ENCODE peak calls at places on chromosomes 13 and 19, in five cellular contexts. Y, N, Q, H and R are unnamed samples.

GRCh38 chr13:42039946-42040729 is 8.3 kb upstream of the DGKH start:
- DNase-seq in Y (peak), N (peak), Q (peak), H (peak), R (peak)

GRCh38 chr19:55867101-55867500 is 30.8 kb downstream of the NLRP4 start:
- DNase-seq in Y (no peak), N (no peak), Q (no peak), H (no peak), R (no peak)

GRCh38 chr13:36346222-36347083 is at the start of gene SPART:
- DNase-seq in Y (peak), N (peak), Q (peak), H (peak), R (peak)

GRCh38 chr13:60933638-60934037 is 482.0 kb downstream of the PCDH20 start:
- DNase-seq in Y (no peak), N (no peak), Q (no peak), H (peak), R (no peak)

GRCh38 chr19:19860756-19861390 is 4.8 kb upstream of the ZNF253 start:
- DNase-seq in Y (peak), N (no peak), Q (peak), H (no peak), R (no peak)

GRCh38 chr13:98503175-98504028 is 73.5 kb downstream of the STK24 start:
- DNase-seq in Y (no peak), N (no peak), Q (peak), H (no peak), R (no peak)

GRCh38 chr19:13044160-13044853 is 49.0 kb downstream of the NFIX start:
- DNase-seq in Y (no peak), N (no peak), Q (no peak), H (peak), R (no peak)

GRCh38 chr13:113350065-113350937 is 13.6 kb downstream of the GRTP1 start:
- DNase-seq in Y (peak), N (no peak), Q (no peak), H (no peak), R (no peak)

GRCh38 chr13:21232196-21232595 is 55.7 kb downstream of the MRPL57 start:
- DNase-seq in Y (no peak), N (peak), Q (no peak), H (no peak), R (peak)

GRCh38 chr13:74774252-74774651 is 640.0 kb upstream of the KLF12 start:
- DNase-seq in Y (no peak), N (no peak), Q (no peak), H (peak), R (peak)

GRCh38 chr13:26699197-26699490 is 61.4 kb downstream of the GPR12 start:
- DNase-seq in Y (no peak), N (no peak), Q (no peak), H (no peak), R (no peak)

GRCh38 chr13:71316964-71317363 is 550.0 kb downstream of the DACH1 start:
- DNase-seq in Y (no peak), N (no peak), Q (no peak), H (no peak), R (no peak)

GRCh38 chr19:34362679-34363069 is 2.3 kb upstream of the GPI start:
- DNase-seq in Y (no peak), N (no peak), Q (no peak), H (no peak), R (no peak)

GRCh38 chr19:19782783-19783182 is 38.8 kb downstream of the ZNF506 start:
- DNase-seq in Y (no peak), N (no peak), Q (no peak), H (no peak), R (no peak)

GRCh38 chr19:34732548-34733255 is 1.3 kb upstream of the ZNF181 start:
- DNase-seq in Y (peak), N (no peak), Q (peak), H (no peak), R (no peak)

GRCh38 chr19:55579766-55580621 is 654 bp downstream of the ZNF579 start:
- DNase-seq in Y (peak), N (no peak), Q (peak), H (peak), R (peak)

GRCh38 chr19:10390652-10391286 is 10.4 kb upstream of the TYK2 start:
- DNase-seq in Y (peak), N (peak), Q (peak), H (peak), R (peak)

GRCh38 chr19:45506246-45506990 is 861 bp upstream of the VASP start:
- DNase-seq in Y (peak), N (peak), Q (peak), H (peak), R (peak)

GRCh38 chr13:59722580-59722900 is 441.2 kb downstream of the DIAPH3 start:
- DNase-seq in Y (no peak), N (no peak), Q (no peak), H (no peak), R (no peak)

GRCh38 chr13:46553521-46553885 is 533 bp downstream of the LRCH1 start:
- DNase-seq in Y (peak), N (peak), Q (no peak), H (no peak), R (no peak)

GRCh38 chr13:114315074-114315785 is 927 bp downstream of the CHAMP1 start:
- DNase-seq in Y (no peak), N (no peak), Q (no peak), H (no peak), R (no peak)

GRCh38 chr13:44576396-44577235 is 486 bp upstream of the TSC22D1 start:
- DNase-seq in Y (peak), N (no peak), Q (peak), H (no peak), R (no peak)

GRCh38 chr19:17370026-17370587 is 7.0 kb downstream of the PLVAP start:
- DNase-seq in Y (no peak), N (peak), Q (no peak), H (no peak), R (peak)

GRCh38 chr19:2802826-2803225 is 16.8 kb upstream of the ZNF554 start:
- DNase-seq in Y (no peak), N (no peak), Q (no peak), H (no peak), R (no peak)

GRCh38 chr13:46529509-46529908 is 23.5 kb upstream of the LRCH1 start:
- DNase-seq in Y (no peak), N (no peak), Q (no peak), H (no peak), R (no peak)

GRCh38 chr19:47315125-47315821 is 5.6 kb downstream of the C5AR1 start:
- DNase-seq in Y (no peak), N (peak), Q (peak), H (peak), R (peak)

GRCh38 chr19:16400911-16401675 is 70.7 kb downstream of the EPS15L1 start:
- DNase-seq in Y (no peak), N (no peak), Q (no peak), H (peak), R (peak)

GRCh38 chr19:37243206-37243632 is 25.2 kb downstream of the ZNF383 start:
- DNase-seq in Y (no peak), N (no peak), Q (no peak), H (peak), R (no peak)
- H3K4me3 ChIP-seq in Y (no peak), N (no peak), Q (no peak), H (no peak), R (no peak)

GRCh38 chr13:81927347-81927746 is 1586.4 kb upstream of the SPRY2 start:
- DNase-seq in Y (peak), N (no peak), Q (no peak), H (no peak), R (no peak)
- H3K4me3 ChIP-seq in Y (no peak), N (no peak), Q (no peak), H (no peak), R (no peak)

DNA sequence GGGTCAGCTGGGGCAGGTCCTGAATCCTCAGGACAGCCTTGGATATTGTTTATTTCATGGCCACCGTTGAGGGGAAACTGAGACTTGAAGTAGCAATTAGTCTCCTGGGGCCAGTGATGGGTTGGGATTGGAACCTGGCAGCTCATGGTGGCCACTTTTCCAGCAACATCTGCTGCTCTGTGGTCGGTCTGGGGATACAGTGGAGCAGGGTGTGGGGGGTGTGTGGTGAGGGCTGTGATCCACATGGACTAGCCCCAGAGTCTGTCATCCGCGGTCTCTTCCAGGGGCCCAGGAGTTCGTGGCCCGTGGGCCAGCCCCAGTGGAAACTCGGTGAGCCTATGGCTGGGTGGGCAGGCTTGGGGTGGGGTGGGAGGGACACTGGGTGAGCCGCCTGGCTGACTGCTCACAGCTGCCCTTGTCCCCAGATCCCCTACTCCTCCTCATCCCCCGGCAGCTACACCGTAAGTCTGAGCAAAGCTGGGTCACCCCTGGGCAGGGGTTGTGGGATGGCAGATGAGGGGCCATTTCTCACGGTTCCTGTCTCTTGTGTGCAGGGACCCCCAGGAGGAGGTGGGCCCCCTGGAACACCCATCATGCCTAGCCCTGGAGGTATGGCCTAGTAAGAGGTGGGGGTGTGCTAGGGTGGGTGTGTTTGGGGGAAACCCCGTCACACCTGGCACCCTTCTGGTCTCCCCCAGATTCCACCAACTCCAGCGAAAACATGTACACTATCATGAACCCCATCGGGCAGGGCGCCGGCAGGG is 5.5 kb downstream of the ISYNA1 start:
- DNase-seq in Y (no peak), N (no peak), Q (no peak), H (no peak), R (peak)
- H3K4me3 ChIP-seq in Y (no peak), N (peak), Q (peak), H (no peak), R (no peak)

GRCh38 chr13:41019027-41019487 is at the start of gene ELF1:
- DNase-seq in Y (no peak), N (peak), Q (peak), H (peak), R (peak)

GRCh38 chr13:41017744-41018582 is 1.2 kb downstream of the ELF1 start:
- DNase-seq in Y (no peak), N (no peak), Q (no peak), H (no peak), R (no peak)

GRCh38 chr13:41017153-41017552 is 2.0 kb downstream of the ELF1 start:
- DNase-seq in Y (no peak), N (no peak), Q (peak), H (no peak), R (no peak)

GRCh38 chr13:41018583-41018909 is 570 bp downstream of the ELF1 start:
- DNase-seq in Y (no peak), N (no peak), Q (no peak), H (no peak), R (no peak)

GRCh38 chr13:41019578-41020347 is 647 bp upstream of the ELF1 start:
- DNase-seq in Y (no peak), N (no peak), Q (no peak), H (no peak), R (no peak)
- H3K4me3 ChIP-seq in Y (no peak), N (no peak), Q (no peak), H (no peak), R (no peak)

GRCh38 chr13:80084086-80084676 is 256.7 kb downstream of the SPRY2 start:
- DNase-seq in Y (no peak), N (no peak), Q (no peak), H (peak), R (peak)

GRCh38 chr13:80083097-80083429 is 257.9 kb downstream of the SPRY2 start:
- DNase-seq in Y (no peak), N (no peak), Q (no peak), H (no peak), R (no peak)

GRCh38 chr13:80082396-80083096 is 258.4 kb downstream of the SPRY2 start:
- DNase-seq in Y (no peak), N (no peak), Q (no peak), H (peak), R (peak)

GRCh38 chr13:80086304-80086721 is 254.6 kb downstream of the SPRY2 start:
- DNase-seq in Y (no peak), N (no peak), Q (no peak), H (peak), R (no peak)

DNA sequence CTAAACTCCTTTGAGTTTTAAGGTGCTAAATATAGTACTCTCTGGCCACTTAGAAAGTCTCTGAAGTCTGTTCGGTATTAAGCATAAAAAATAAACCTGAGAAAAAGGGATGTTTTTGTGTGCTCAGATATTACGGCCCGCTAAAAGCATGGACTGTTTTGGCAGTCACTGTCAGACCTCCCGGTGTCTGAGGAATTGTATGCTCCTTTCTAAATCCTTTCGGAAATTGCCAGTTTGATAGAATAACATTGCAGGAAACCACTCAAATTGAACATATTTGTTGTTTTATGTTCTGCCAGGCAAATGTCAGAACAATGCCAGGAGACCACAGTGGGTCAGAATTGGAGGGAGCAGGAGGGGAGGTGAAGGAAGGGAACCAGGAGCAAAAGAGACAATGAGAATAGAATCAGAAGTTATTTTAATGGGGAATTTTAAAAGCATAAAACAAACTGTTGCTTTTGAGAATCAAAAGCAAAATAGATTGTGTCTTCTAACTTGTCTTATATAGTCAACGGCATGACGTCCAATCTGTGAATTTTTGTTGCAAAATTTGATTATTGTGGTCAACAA is 257.3 kb downstream of the SPRY2 start:
- DNase-seq in Y (no peak), N (no peak), Q (no peak), H (peak), R (peak)
- H3K4me3 ChIP-seq in Y (no peak), N (no peak), Q (no peak), H (peak), R (peak)

GRCh38 chr13:28246891-28247290 is 108.5 kb downstream of the PAN3 start:
- DNase-seq in Y (no peak), N (no peak), Q (no peak), H (no peak), R (no peak)

GRCh38 chr13:28252547-28252946 is 114.2 kb downstream of the PAN3 start:
- DNase-seq in Y (no peak), N (no peak), Q (no peak), H (no peak), R (no peak)

GRCh38 chr13:28248080-28248479 is 109.7 kb downstream of the PAN3 start:
- DNase-seq in Y (no peak), N (no peak), Q (no peak), H (no peak), R (no peak)

GRCh38 chr13:28251462-28251861 is 113.1 kb downstream of the PAN3 start:
- DNase-seq in Y (no peak), N (no peak), Q (no peak), H (no peak), R (no peak)

GRCh38 chr13:28250542-28250941 is 112.2 kb downstream of the PAN3 start:
- DNase-seq in Y (no peak), N (no peak), Q (no peak), H (no peak), R (no peak)
- H3K4me3 ChIP-seq in Y (no peak), N (no peak), Q (no peak), H (no peak), R (no peak)

DNA sequence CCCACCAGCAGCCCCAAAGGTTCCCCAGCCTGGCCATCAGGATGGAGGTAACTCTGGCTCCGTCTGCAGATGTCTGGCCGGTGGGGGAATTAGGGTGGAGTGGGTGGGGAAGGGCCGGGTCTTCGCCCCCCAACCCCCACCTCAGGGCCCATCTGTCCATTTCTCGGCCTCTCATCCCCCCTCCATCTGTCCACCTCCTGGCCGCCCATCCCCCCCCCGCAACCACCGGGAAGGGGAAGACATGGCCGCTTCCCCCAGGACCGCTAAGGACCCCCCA is 833 bp downstream of the LRFN1 start:
- DNase-seq in Y (no peak), N (no peak), Q (no peak), H (no peak), R (no peak)
- H3K4me3 ChIP-seq in Y (peak), N (no peak), Q (peak), H (peak), R (peak)

GRCh38 chr13:40317980-40318327 is 348.5 kb downstream of the FOXO1 start:
- DNase-seq in Y (no peak), N (no peak), Q (no peak), H (no peak), R (no peak)

GRCh38 chr13:40313269-40314200 is 352.9 kb downstream of the FOXO1 start:
- DNase-seq in Y (no peak), N (no peak), Q (no peak), H (no peak), R (no peak)

GRCh38 chr13:40318366-40318765 is 348.1 kb downstream of the FOXO1 start:
- DNase-seq in Y (no peak), N (no peak), Q (peak), H (no peak), R (no peak)

GRCh38 chr13:40316301-40316700 is 350.1 kb downstream of the FOXO1 start:
- DNase-seq in Y (no peak), N (no peak), Q (no peak), H (no peak), R (no peak)

DNA sequence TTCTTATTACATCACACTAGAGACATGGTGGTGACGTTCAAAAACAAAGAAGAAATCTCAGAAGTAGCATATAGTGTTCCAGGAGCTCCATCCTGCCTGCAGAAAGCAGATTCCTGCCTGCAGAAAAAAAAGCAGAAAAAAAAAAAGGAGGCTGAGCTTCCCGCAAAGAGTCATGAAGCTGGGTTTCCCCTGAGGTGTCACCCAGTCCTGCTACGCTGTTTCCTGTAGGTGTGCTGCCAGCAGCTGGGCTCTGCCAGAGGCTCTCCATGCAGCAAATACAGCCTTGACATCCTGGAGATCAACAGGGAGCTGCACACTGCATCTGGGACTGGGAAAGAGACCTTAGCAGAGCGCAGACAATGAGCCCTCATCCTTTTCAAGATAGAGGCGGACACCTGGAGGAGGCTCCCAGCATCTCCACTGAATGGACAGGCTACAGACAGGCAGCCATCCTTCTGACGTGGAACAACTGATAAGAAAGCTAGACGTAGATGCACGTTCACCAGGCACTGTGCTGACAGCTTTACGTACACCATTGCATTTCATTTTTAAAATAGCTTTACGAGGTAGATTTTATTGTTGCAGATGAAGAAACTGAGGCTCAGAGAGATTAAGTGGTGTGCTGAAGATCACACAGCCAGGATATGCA is 350.9 kb downstream of the FOXO1 start:
- DNase-seq in Y (no peak), N (no peak), Q (no peak), H (no peak), R (no peak)
- H3K4me3 ChIP-seq in Y (no peak), N (no peak), Q (no peak), H (no peak), R (no peak)